ENCODE peak calls at places on chromosomes 7 and 10, in five cellular contexts. F, S, C, D and O are unnamed samples. For H3K27me3, the result is how much of the 10 kb centered on the place peaks cover.

GRCh38 chr7:39720586-39720985 is 97.2 kb downstream of the RALA start:
- DNase-seq in F (no peak), S (peak), C (no peak), D (peak), O (no peak)

GRCh38 chr10:30026080-30026479 is 33.3 kb downstream of the JCAD start:
- DNase-seq in F (no peak), S (no peak), C (no peak), D (no peak), O (no peak)

GRCh38 chr10:50310560-50311174 is 59.4 kb upstream of the ASAH2 start:
- DNase-seq in F (no peak), S (peak), C (no peak), D (no peak), O (peak)

GRCh38 chr10:45421231-45422097 is 47.4 kb downstream of the ALOX5 start:
- DNase-seq in F (peak), S (no peak), C (peak), D (no peak), O (peak)

GRCh38 chr7:139775829-139776266 is 1.9 kb downstream of the HIPK2 start:
- DNase-seq in F (peak), S (peak), C (peak), D (peak), O (peak)

GRCh38 chr10:35934637-35934995 is 292.5 kb upstream of the FZD8 start:
- DNase-seq in F (no peak), S (no peak), C (no peak), D (no peak), O (no peak)

GRCh38 chr7:103075337-103075918 is 488 bp downstream of the ARMC10 start:
- DNase-seq in F (peak), S (no peak), C (no peak), D (peak), O (peak)

GRCh38 chr7:50953303-50953702 is 170.6 kb upstream of the GRB10 start:
- DNase-seq in F (no peak), S (no peak), C (no peak), D (no peak), O (no peak)

GRCh38 chr7:153642989-153643388 is 409.2 kb upstream of the DPP6 start:
- DNase-seq in F (no peak), S (no peak), C (no peak), D (no peak), O (no peak)

GRCh38 chr10:6204063-6204340 is 1.3 kb downstream of the PFKFB3 start:
- DNase-seq in F (peak), S (peak), C (peak), D (no peak), O (peak)

GRCh38 chr10:63596924-63597323 is 75.7 kb downstream of the REEP3 start:
- DNase-seq in F (no peak), S (no peak), C (no peak), D (no peak), O (no peak)

GRCh38 chr7:4650471-4651047 is 31.5 kb upstream of the FOXK1 start:
- DNase-seq in F (no peak), S (no peak), C (peak), D (peak), O (no peak)

GRCh38 chr10:131266936-131267813 is 44.3 kb downstream of the TCERG1L start:
- DNase-seq in F (peak), S (no peak), C (no peak), D (no peak), O (no peak)

GRCh38 chr10:121936295-121936694 is 8.5 kb upstream of the ATE1 start:
- DNase-seq in F (no peak), S (no peak), C (no peak), D (no peak), O (no peak)

GRCh38 chr10:12638103-12638502 is 288.8 kb downstream of the CAMK1D start:
- DNase-seq in F (no peak), S (no peak), C (no peak), D (peak), O (peak)

GRCh38 chr7:107726356-107727130 is 17.4 kb upstream of the CBLL1 start:
- DNase-seq in F (no peak), S (no peak), C (no peak), D (no peak), O (no peak)

GRCh38 chr7:3949226-3949625 is 648.2 kb downstream of the SDK1 start:
- DNase-seq in F (no peak), S (no peak), C (no peak), D (no peak), O (no peak)

DNA sequence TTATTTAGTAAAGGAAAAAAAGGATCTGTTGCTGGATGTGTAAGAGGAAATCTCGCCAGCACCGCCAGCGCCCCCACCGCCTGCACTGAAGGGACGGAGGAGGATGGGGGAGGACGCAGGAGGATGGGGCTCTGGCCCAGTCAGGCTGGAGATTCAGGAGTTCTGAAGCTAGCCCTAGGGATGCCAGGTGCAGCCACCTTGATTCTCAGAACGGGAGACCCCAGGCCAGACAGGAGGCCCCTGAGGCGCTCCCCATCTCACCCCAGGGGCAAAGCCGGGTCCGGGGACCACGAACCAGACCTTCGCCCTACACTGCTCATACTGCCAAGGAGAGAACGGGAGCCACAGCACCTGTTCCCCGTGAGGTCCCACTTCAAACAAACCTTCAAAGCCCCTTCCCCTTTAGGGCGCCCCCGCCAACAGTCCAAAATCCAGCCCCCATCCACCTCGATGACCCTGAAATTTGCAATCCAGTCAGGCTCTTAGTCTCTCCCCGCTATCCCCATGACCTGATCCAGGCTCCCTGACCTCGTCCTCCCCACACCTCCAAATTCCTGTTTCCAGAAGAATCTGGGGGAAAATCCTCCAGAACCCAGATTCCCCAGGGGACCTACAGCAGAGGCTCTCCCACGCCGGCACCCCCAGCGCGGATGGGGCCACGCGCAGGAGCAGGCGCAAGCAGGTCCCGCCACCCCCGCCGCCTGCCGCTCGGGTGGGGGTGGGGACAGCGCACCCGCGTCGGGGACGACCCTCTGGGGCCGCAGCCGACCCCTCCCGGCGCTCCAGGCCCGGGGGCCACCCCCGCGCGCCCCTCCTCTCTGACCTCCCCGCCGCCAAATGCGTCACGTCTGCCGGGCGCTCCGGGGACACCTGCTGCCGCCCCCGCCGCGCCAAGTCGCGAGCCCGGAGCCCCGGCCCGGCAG is 929 bp downstream of the CAMK2B start:
- DNase-seq in F (no peak), S (no peak), C (no peak), D (no peak), O (no peak)
- H3K27me3 ChIP-seq in F (under half), S (under half), C (under half), D (under half), O (under half)

GRCh38 chr7:125256446-125256845 is 326.8 kb upstream of the POT1 start:
- DNase-seq in F (no peak), S (no peak), C (no peak), D (no peak), O (no peak)
- H3K4me3 ChIP-seq in F (no peak), S (no peak), C (no peak), D (no peak), O (no peak)

DNA sequence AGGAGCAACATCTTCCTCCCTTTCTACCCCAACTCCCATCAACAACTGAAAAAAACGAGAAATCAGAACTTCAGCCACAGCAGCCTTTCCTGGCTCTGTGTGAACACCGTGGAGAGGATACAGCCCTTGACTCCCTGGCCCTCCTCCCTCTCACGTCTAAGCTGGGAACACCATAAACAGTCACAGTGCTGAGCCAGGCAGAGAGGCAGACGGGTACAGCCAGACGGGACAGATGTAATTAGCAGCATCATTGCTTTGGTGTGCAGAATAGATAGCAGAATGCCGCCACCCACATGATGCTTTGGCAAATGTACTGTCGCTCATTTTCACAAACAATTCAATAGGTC is 63.5 kb downstream of the RGS10 start:
- DNase-seq in F (no peak), S (no peak), C (no peak), D (no peak), O (peak)
- H3K27me3 ChIP-seq in F (under half), S (under half), C (under half), D (under half), O (under half)

DNA sequence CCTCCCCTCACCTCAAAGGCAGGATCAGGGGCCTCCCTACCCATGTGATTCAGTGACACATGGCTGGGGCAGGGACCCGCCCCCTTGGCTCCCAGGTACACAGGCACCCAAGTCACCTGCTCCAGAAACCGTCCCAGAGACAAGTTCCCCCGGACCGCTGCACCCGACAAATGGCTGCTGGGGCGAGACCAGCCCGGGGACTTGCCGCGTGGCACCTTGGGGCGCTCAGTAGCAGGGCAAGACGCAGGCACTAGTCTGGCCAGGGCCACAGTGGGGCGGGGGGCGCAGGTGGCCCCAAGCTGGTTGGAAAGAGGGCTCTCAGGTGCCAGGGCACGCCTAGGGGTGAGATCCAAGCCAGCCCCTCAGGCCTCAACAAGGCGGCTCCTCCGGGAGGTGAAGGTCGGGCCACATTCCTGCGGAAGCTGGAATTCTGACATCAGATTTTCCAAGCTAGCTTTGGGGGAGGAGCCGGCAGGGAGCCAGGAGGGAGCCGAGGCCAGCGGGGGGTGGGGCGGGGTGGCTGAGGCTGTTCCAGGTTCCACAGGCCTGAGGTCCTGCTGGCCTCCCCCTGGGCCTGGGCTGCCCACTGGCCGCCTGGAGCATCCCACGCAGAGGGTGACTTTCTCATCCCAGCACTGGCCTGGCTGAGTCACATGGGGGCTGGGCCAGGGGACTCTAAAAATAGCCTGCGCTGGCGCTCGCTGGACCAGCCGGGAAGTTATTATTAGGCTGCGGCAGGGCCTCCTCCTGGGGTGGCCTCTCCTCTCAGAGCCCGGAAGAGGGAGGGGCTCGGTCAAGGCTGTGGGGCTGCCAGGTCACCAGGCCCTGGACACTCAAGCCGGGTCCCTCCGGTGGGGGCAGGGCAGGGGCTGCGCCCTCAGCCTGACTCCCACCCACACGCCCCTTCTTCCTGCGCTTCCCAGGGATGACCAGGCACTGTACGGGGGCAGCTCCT is 20.5 kb upstream of the INPP5A start:
- DNase-seq in F (no peak), S (peak), C (peak), D (peak), O (no peak)
- H3K4me3 ChIP-seq in F (no peak), S (peak), C (peak), D (peak), O (no peak)

GRCh38 chr10:132869621-132870020 is 72.7 kb downstream of the CFAP46 start:
- DNase-seq in F (no peak), S (no peak), C (peak), D (no peak), O (no peak)
- H3K27me3 ChIP-seq in F (under half), S (half or more), C (under half), D (under half), O (under half)

GRCh38 chr10:71375954-71376353 is 20.8 kb upstream of the CDH23 start:
- DNase-seq in F (no peak), S (no peak), C (no peak), D (no peak), O (no peak)
- H3K4me3 ChIP-seq in F (no peak), S (peak), C (no peak), D (no peak), O (no peak)

GRCh38 chr7:1246871-1247526 is 14.3 kb downstream of the UNCX start:
- DNase-seq in F (no peak), S (no peak), C (no peak), D (no peak), O (no peak)
- H3K27me3 ChIP-seq in F (half or more), S (half or more), C (under half), D (half or more), O (under half)

GRCh38 chr7:945556-946255 is 8.8 kb downstream of the ADAP1 start:
- DNase-seq in F (no peak), S (peak), C (no peak), D (no peak), O (no peak)
- H3K4me3 ChIP-seq in F (no peak), S (peak), C (no peak), D (no peak), O (no peak)